ENCODE peak calls at places on chromosomes 6 and 20, in six cellular contexts. U, K, M, N, V and H are unnamed samples.

GRCh38 chr20:13220857-13221297 is at the start of gene ISM1:
- DNase-seq in U (no peak), K (peak), M (no peak), N (no peak), V (no peak), H (no peak)

GRCh38 chr6:108702106-108702851 is 141.6 kb downstream of the FOXO3 start:
- DNase-seq in U (no peak), K (no peak), M (no peak), N (no peak), V (no peak), H (no peak)

GRCh38 chr6:150664091-150664490 is 64.4 kb downstream of the PLEKHG1 start:
- DNase-seq in U (no peak), K (no peak), M (no peak), N (no peak), V (no peak), H (no peak)

GRCh38 chr6:37256692-37257319 is 766 bp upstream of the TBC1D22B start:
- DNase-seq in U (no peak), K (no peak), M (no peak), N (no peak), V (no peak), H (no peak)

GRCh38 chr6:12148841-12149240 is 136.7 kb downstream of the HIVEP1 start:
- DNase-seq in U (no peak), K (no peak), M (no peak), N (no peak), V (no peak), H (no peak)

GRCh38 chr20:10218536-10219451 is at the start of gene SNAP25:
- DNase-seq in U (no peak), K (peak), M (no peak), N (peak), V (peak), H (peak)

GRCh38 chr6:7604003-7604402 is 14.0 kb downstream of the SNRNP48 start:
- DNase-seq in U (no peak), K (no peak), M (no peak), N (no peak), V (no peak), H (no peak)

GRCh38 chr20:59733326-59733725 is 129.0 kb downstream of the PHACTR3 start:
- DNase-seq in U (no peak), K (no peak), M (no peak), N (no peak), V (no peak), H (no peak)

GRCh38 chr6:105352037-105352617 is 50.8 kb downstream of the PREP start:
- DNase-seq in U (no peak), K (no peak), M (no peak), N (no peak), V (no peak), H (no peak)

GRCh38 chr20:23233341-23233740 is 117.2 kb upstream of the NXT1 start:
- DNase-seq in U (no peak), K (no peak), M (no peak), N (no peak), V (no peak), H (no peak)

GRCh38 chr20:46117704-46118467 is at the start of gene CD40:
- DNase-seq in U (peak), K (peak), M (no peak), N (no peak), V (peak), H (peak)

GRCh38 chr20:63191400-63191799 is 24.5 kb downstream of the YTHDF1 start:
- DNase-seq in U (no peak), K (peak), M (no peak), N (no peak), V (no peak), H (peak)

GRCh38 chr6:13500264-13500663 is 12.9 kb upstream of the GFOD1 start:
- DNase-seq in U (no peak), K (no peak), M (no peak), N (no peak), V (no peak), H (peak)